ENCODE peak calls at places on chromosomes 7 and 10, in seven cellular contexts. L is mucosa of descending colon, V is astrocyte of the spinal cord, E is pancreas, R is ascending aorta, M is endothelial cell, T is tibial nerve. U is an unnamed sample.

GRCh38 chr10:80684217-80684616 is 146.5 kb downstream of the SH2D4B start:
- DNase-seq in T (no peak), E (no peak), R (no peak), V (no peak), M (no peak), L (peak), U (peak)

GRCh38 chr7:87739306-87739705 is 111.1 kb downstream of the RUNDC3B start:
- DNase-seq in L (no peak), V (no peak), E (no peak), M (no peak), T (no peak), R (no peak), U (no peak)

GRCh38 chr7:25314729-25315267 is 86.5 kb upstream of the NPVF start:
- DNase-seq in V (no peak), T (no peak), E (peak), L (peak), M (no peak), R (no peak), U (no peak)

GRCh38 chr7:136953386-136953785 is 84.9 kb downstream of the CHRM2 start:
- DNase-seq in V (peak), R (no peak), L (no peak), E (no peak), M (no peak), T (no peak), U (no peak)

GRCh38 chr7:102469351-102469971 is 4.7 kb downstream of the LRWD1 start:
- DNase-seq in R (no peak), E (peak), T (no peak), M (no peak), L (no peak), V (no peak), U (no peak)

GRCh38 chr10:130025326-130025725 is 61.3 kb upstream of the EBF3 start:
- DNase-seq in L (no peak), V (no peak), T (no peak), R (no peak), M (no peak), E (no peak), U (no peak)

GRCh38 chr7:89796481-89796880 is 357.8 kb upstream of the STEAP1 start:
- DNase-seq in L (no peak), T (no peak), E (no peak), V (no peak), M (no peak), R (no peak), U (no peak)

GRCh38 chr7:93948106-93948505 is 26.6 kb downstream of the GNG11 start:
- DNase-seq in L (no peak), E (no peak), R (no peak), T (no peak), V (no peak), M (no peak), U (no peak)

GRCh38 chr7:44132039-44132438 is 8.7 kb upstream of the POLD2 start:
- DNase-seq in E (no peak), V (no peak), T (no peak), L (no peak), R (no peak), M (no peak), U (no peak)

GRCh38 chr7:108459922-108460551 is 3.8 kb upstream of the NRCAM start:
- DNase-seq in V (peak), L (peak), M (peak), E (no peak), R (no peak), T (no peak), U (peak)

GRCh38 chr10:8103543-8103942 is 49.1 kb downstream of the GATA3 start:
- DNase-seq in L (no peak), E (no peak), M (no peak), R (no peak), V (no peak), T (no peak), U (no peak)

GRCh38 chr10:12081879-12082560 is 13.3 kb downstream of the DHTKD1 start:
- DNase-seq in R (no peak), E (no peak), L (no peak), V (peak), T (no peak), M (no peak), U (no peak)

GRCh38 chr7:156516791-156517378 is 123.7 kb upstream of the RNF32 start:
- DNase-seq in L (no peak), E (no peak), T (no peak), M (no peak), V (no peak), R (no peak), U (no peak)

GRCh38 chr7:101784275-101785127 is 32.9 kb upstream of the CUX1 start:
- DNase-seq in T (no peak), L (no peak), M (no peak), E (no peak), R (no peak), V (no peak), U (no peak)

GRCh38 chr7:41885748-41886147 is 182.9 kb upstream of the INHBA start:
- DNase-seq in R (no peak), E (no peak), T (no peak), V (peak), M (no peak), L (no peak), U (no peak)

GRCh38 chr10:89889610-89890009 is 188.2 kb downstream of the KIF20B start:
- DNase-seq in T (no peak), L (no peak), V (no peak), E (no peak), M (no peak), R (no peak), U (no peak)

GRCh38 chr10:45040921-45041320 is 40.2 kb downstream of the ZNF22 start:
- DNase-seq in E (no peak), R (no peak), V (peak), M (no peak), T (no peak), L (no peak), U (no peak)

GRCh38 chr7:38310601-38311057 is 37.2 kb upstream of the TARP start:
- DNase-seq in L (no peak), M (no peak), V (no peak), R (no peak), T (peak), E (no peak), U (no peak)

GRCh38 chr10:35739998-35740397 is 97.9 kb upstream of the FZD8 start:
- DNase-seq in R (no peak), M (no peak), E (no peak), T (no peak), V (peak), L (no peak), U (no peak)

GRCh38 chr7:54354436-54354835 is 187.7 kb upstream of the VSTM2A start:
- DNase-seq in M (no peak), L (no peak), R (no peak), E (no peak), T (no peak), V (no peak), U (no peak)

GRCh38 chr10:4650109-4650508 is 175.9 kb upstream of the AKR1E2 start:
- DNase-seq in T (no peak), M (no peak), R (no peak), E (no peak), L (no peak), V (peak), U (no peak)

GRCh38 chr10:4647138-4647785 is 178.7 kb upstream of the AKR1E2 start:
- DNase-seq in M (no peak), L (no peak), V (peak), E (no peak), R (no peak), T (no peak), U (no peak)

GRCh38 chr10:4648968-4649367 is 177.0 kb upstream of the AKR1E2 start:
- DNase-seq in E (no peak), L (no peak), T (no peak), M (no peak), R (no peak), V (peak), U (no peak)

GRCh38 chr10:4646546-4646945 is 179.5 kb upstream of the AKR1E2 start:
- DNase-seq in M (no peak), T (no peak), R (no peak), L (no peak), E (no peak), V (peak), U (no peak)

DNA sequence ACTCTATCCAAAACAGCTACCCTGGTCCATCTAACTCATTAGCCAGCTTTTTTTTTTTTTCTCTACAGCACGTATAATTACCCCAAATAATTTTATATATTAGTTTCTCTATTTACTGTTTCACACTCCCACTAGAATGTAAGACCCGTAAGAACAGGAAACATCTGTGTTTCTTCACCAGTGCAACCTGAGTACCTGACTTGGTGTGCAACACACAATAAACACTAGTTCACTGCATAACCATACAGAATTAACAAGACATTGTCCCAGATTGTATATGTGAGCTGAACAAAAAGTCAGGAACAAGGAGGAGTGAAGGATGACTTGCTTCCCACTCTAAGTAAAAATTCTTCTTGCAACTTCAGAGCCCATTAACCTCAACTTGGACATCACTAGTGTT is 180.2 kb upstream of the AKR1E2 start:
- DNase-seq in V (no peak), R (no peak), T (no peak), M (no peak), E (no peak), L (no peak), U (no peak)
- TF ChIP-seq CTCF in V (no peak), R (no peak), T (no peak), M (no peak), E (no peak), L (no peak), U (no peak)

GRCh38 chr7:77995717-77996116 is 197.1 kb downstream of the PHTF2 start:
- DNase-seq in E (no peak), R (no peak), V (no peak), M (no peak), T (no peak), L (no peak), U (no peak)
- TF ChIP-seq CTCF in E (no peak), R (no peak), V (no peak), M (peak), T (no peak), L (no peak), U (no peak)

GRCh38 chr10:124534231-124534798 is 72.7 kb downstream of the LHPP start:
- DNase-seq in E (no peak), T (no peak), M (peak), R (no peak), L (no peak), V (no peak), U (peak)
- TF ChIP-seq CTCF in E (no peak), T (peak), M (no peak), R (no peak), L (no peak), V (peak), U (no peak)

GRCh38 chr7:123771256-123771655 is 22.5 kb upstream of the WASL start:
- DNase-seq in V (no peak), L (no peak), R (no peak), M (no peak), T (no peak), E (no peak), U (no peak)
- TF ChIP-seq CTCF in V (no peak), L (no peak), R (no peak), M (no peak), T (no peak), E (no peak), U (no peak)

DNA sequence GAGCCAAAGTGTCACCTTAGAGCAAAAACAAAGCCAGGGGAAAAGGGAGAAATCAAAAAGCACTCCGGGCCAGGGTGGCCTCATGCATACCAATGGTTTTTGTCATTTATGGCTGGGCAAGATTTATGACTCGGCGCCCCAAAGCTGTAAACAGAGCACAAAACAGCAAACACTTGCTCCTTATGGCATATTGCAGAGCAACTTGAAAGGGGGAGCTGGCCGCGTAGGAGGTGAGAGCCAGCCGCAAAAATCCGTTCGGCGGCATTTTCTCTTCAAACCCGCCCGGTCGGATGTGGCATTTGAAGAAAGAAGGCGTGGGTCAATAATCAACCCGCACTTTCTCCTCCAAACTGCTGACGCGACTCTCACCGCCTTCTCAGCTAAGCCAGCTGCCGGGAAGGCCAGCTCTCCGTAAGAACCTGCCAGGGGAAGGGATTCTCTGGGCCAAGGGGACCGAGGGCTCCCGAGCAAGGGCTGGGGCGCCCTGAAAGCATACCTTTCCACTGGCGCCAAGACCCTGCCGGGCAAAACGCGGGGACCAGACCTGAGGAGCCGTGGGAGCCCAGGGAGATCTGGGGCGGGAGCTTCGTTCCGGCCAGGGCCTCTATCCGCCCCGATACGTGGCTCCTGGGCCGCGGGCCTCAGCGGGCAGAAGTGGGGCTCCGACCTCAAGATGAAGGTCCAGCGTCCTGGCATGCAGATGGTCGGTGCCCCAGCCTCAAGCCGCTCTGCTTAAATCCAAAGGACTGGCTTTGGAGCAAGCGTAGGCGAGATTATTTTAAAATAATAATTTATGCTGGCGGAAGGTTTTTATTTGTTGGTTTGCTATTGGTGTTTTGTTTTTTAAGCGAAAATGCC is 12.9 kb upstream of the HOXA2 start:
- DNase-seq in E (no peak), V (peak), M (no peak), L (peak), R (no peak), T (no peak), U (no peak)
- TF ChIP-seq CTCF in E (no peak), V (no peak), M (no peak), L (no peak), R (no peak), T (no peak), U (no peak)

GRCh38 chr7:33807158-33807530 is 98.2 kb upstream of the BMPER start:
- DNase-seq in E (no peak), V (no peak), T (no peak), R (no peak), M (no peak), L (no peak), U (no peak)

GRCh38 chr7:33809218-33809617 is 96.1 kb upstream of the BMPER start:
- DNase-seq in M (no peak), E (no peak), L (no peak), R (no peak), V (no peak), T (no peak), U (no peak)

GRCh38 chr7:33805630-33806233 is 99.6 kb upstream of the BMPER start:
- DNase-seq in M (no peak), L (peak), T (no peak), V (peak), E (no peak), R (no peak), U (no peak)

GRCh38 chr7:33806284-33807157 is 98.8 kb upstream of the BMPER start:
- DNase-seq in L (no peak), V (peak), T (no peak), E (no peak), R (no peak), M (no peak), U (no peak)

DNA sequence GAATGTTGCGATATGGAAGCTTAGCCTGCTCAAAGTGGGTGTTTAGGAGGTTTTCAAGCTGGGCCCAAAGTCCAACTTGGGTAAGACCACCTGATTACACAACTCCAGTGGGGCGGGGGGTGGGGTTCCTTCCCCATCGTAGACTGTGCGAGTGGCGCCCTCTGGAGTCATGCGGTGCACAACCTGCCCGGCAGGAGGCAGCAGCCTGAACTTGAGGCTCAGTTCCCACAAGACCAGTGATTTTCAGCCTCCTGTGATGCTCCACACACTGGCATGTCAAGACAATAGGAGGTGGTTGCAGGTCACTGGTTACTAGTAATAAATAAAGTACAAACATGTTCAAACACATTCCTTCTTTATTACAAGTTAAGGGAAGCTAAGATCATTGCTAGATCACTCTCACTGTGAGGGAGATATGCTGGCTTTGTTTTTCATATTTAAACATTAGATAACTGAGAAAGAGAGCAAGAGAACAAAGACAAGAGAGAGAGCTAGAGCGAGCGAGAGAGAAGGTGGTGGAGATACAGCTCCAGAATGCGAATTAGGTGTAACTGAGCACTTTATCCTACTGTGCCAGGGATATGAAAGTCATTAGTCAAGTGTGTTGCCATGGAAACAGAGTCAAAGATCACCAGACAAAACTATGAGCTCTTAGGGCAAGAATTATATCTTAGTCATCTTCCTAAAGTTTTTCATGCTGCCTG is 97.4 kb upstream of the BMPER start:
- DNase-seq in E (no peak), T (no peak), V (peak), L (peak), M (peak), R (no peak), U (peak)
- TF ChIP-seq CTCF in E (no peak), T (no peak), V (peak), L (peak), M (peak), R (no peak), U (peak)

GRCh38 chr10:2938869-2939268 is 128.5 kb upstream of the PFKP start:
- DNase-seq in V (peak), E (no peak), T (no peak), R (no peak), L (no peak), M (no peak), U (no peak)
- TF ChIP-seq CTCF in V (peak), E (no peak), T (no peak), R (no peak), L (no peak), M (no peak), U (no peak)

DNA sequence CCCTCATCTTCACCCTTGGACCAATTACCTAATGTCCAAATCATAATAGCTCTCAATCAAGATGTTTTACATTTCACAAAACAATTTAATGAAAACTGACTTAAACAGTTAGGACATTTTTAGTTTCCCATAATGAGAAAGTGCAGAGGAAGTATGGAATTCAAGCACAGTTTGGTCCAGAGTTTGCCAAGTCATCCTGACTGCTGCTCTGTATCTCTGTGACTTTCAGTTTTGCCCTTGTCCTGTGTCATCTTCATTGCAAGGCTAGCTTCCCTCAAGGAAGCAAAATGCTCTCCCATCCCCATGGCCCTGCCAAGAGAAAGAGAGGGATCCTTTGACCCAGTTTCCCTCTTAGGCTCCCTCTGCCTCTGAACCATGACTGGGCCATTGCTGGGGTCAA is 7.9 kb upstream of the PLEKHS1 start:
- DNase-seq in T (no peak), R (no peak), V (no peak), E (no peak), M (no peak), L (no peak), U (no peak)
- TF ChIP-seq CTCF in T (no peak), R (no peak), V (no peak), E (no peak), M (no peak), L (no peak), U (no peak)

DNA sequence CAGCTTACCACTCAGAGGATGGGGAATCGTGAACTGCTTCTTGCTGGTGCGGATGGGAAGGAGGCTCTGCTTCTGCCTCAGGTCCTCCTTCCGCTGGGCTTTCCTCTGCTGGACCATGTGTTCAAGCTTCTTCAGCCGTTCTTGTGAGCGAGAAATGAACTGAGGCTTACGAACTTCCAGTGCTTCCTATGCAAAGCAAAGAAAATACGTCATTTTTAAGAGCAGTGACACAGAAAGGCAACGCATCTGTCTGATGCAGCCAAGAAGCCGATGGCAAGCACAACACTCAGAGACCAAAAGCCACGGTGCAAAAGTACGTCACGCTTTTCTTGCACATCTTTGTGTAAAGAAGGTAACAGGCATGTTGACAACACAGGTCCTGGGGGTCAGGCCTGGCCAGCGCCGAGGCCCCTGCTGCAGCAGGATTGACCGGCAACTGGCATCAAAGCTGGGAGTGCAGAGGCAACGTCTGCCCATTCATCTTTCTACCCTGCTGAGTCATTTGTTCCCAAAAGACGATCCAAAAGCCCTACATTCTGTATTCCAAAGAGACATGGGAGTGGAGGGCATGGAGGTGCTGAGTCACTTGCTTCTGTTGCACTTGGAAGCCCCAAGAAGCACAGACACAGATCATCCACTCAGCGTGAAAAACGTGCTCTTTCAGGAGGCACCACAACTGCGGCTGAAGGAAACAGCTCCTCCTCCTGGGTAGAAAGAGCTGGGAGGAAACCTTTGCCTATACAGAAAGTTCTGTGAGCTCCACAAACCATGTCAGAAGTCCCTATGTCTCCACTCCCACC is 71.0 kb upstream of the ADAM12 start:
- DNase-seq in M (no peak), R (no peak), V (peak), E (no peak), T (no peak), L (no peak), U (no peak)
- TF ChIP-seq CTCF in M (no peak), R (no peak), V (peak), E (no peak), T (no peak), L (no peak), U (no peak)

U was measured in GM13976.